ENCODE peak calls at places on chromosome 22, in ten cellular contexts. T, M, Q, I, B, P, G, Y, N and E are unnamed samples.

GRCh38 chr22:20378110-20378509 is 15.8 kb upstream of the ZNF74 start:
- DNase-seq in T (no peak), M (no peak), Q (no peak), I (no peak), B (no peak), P (no peak), G (no peak), Y (no peak), N (no peak), E (no peak)

GRCh38 chr22:42685941-42686666 is 34.6 kb downstream of the A4GALT start:
- DNase-seq in T (no peak), M (no peak), Q (no peak), I (no peak), B (peak; percentile 91), P (no peak), G (peak; percentile 81), Y (peak; percentile 11), N (no peak), E (no peak)

GRCh38 chr22:37174964-37175363 is 13.1 kb downstream of the C1QTNF6 start:
- DNase-seq in T (no peak), M (no peak), Q (no peak), I (no peak), B (no peak), P (no peak), G (no peak), Y (no peak), N (no peak), E (no peak)

GRCh38 chr22:35357883-35358621 is 22.8 kb upstream of the HMOX1 start:
- DNase-seq in T (no peak), M (no peak), Q (no peak), I (no peak), B (no peak), P (no peak), G (no peak), Y (peak; percentile 43), N (no peak), E (no peak)

GRCh38 chr22:47571616-47572015 is 809.2 kb downstream of the TBC1D22A start:
- DNase-seq in T (no peak), M (no peak), Q (no peak), I (no peak), B (peak; percentile 26), P (no peak), G (no peak), Y (no peak), N (no peak), E (no peak)

GRCh38 chr22:23066200-23067022 is 3.9 kb upstream of the GNAZ start:
- DNase-seq in T (no peak), M (no peak), Q (no peak), I (peak; percentile 21), B (peak; percentile 41), P (no peak), G (peak; percentile 2), Y (no peak), N (no peak), E (no peak)

GRCh38 chr22:42321908-42322561 is 51.6 kb upstream of the TCF20 start:
- DNase-seq in T (no peak), M (no peak), Q (no peak), I (no peak), B (no peak), P (no peak), G (no peak), Y (no peak), N (no peak), E (no peak)

GRCh38 chr22:49269371-49269770 is 558.3 kb downstream of the BRD1 start:
- DNase-seq in T (no peak), M (no peak), Q (no peak), I (no peak), B (no peak), P (no peak), G (no peak), Y (no peak), N (no peak), E (no peak)

GRCh38 chr22:32794449-32795213 is 6.9 kb upstream of the TIMP3 start:
- DNase-seq in T (no peak), M (no peak), Q (no peak), I (no peak), B (no peak), P (no peak), G (no peak), Y (no peak), N (no peak), E (no peak)

GRCh38 chr22:38462960-38463784 is 4.7 kb upstream of the KDELR3 start:
- DNase-seq in T (no peak), M (no peak), Q (no peak), I (no peak), B (peak; percentile 54), P (no peak), G (peak; percentile 75), Y (no peak), N (peak; percentile 60), E (peak; percentile 81)

GRCh38 chr22:19641254-19641982 is 72.9 kb upstream of the SEPTIN5 start:
- DNase-seq in T (no peak), M (no peak), Q (no peak), I (no peak), B (no peak), P (no peak), G (no peak), Y (peak; percentile 36), N (peak; percentile 59), E (peak; percentile 74)

GRCh38 chr22:48902001-48902869 is 925.4 kb downstream of the BRD1 start:
- DNase-seq in T (no peak), M (no peak), Q (no peak), I (no peak), B (no peak), P (no peak), G (no peak), Y (no peak), N (no peak), E (no peak)

GRCh38 chr22:39238561-39238960 is 6.2 kb downstream of the PDGFB start:
- DNase-seq in T (no peak), M (no peak), Q (no peak), I (no peak), B (no peak), P (no peak), G (no peak), Y (no peak), N (no peak), E (no peak)

GRCh38 chr22:37990862-37991261 is 6.5 kb upstream of the SOX10 start:
- DNase-seq in T (no peak), M (no peak), Q (no peak), I (no peak), B (no peak), P (no peak), G (no peak), Y (no peak), N (no peak), E (no peak)

GRCh38 chr22:23276656-23277582 is 96.6 kb downstream of the BCR start:
- DNase-seq in T (no peak), M (no peak), Q (no peak), I (no peak), B (no peak), P (no peak), G (no peak), Y (no peak), N (no peak), E (no peak)

GRCh38 chr22:39094717-39095389 is 2.2 kb upstream of the APOBEC3H start:
- DNase-seq in T (no peak), M (no peak), Q (no peak), I (no peak), B (peak; percentile 32), P (peak; percentile 56), G (no peak), Y (no peak), N (no peak), E (no peak)

GRCh38 chr22:45842141-45842831 is 134.7 kb downstream of the WNT7B start:
- DNase-seq in T (no peak), M (no peak), Q (no peak), I (no peak), B (no peak), P (no peak), G (no peak), Y (no peak), N (no peak), E (no peak)

GRCh38 chr22:26770624-26771023 is 113.2 kb downstream of the MIAT start:
- DNase-seq in T (no peak), M (no peak), Q (no peak), I (no peak), B (no peak), P (no peak), G (no peak), Y (no peak), N (no peak), E (no peak)

GRCh38 chr22:19753090-19753842 is 7.3 kb upstream of the TBX1 start:
- DNase-seq in T (no peak), M (no peak), Q (no peak), I (no peak), B (no peak), P (no peak), G (no peak), Y (no peak), N (no peak), E (no peak)

GRCh38 chr22:35314161-35314942 is 14.7 kb downstream of the TOM1 start:
- DNase-seq in T (no peak), M (no peak), Q (no peak), I (no peak), B (no peak), P (no peak), G (no peak), Y (no peak), N (no peak), E (no peak)

GRCh38 chr22:37010174-37010573 is 9.1 kb downstream of the TST start:
- DNase-seq in T (no peak), M (no peak), Q (no peak), I (no peak), B (no peak), P (no peak), G (no peak), Y (no peak), N (no peak), E (no peak)

GRCh38 chr22:44341431-44342346 is 28.9 kb upstream of the SHISAL1 start:
- DNase-seq in T (no peak), M (no peak), Q (no peak), I (no peak), B (no peak), P (no peak), G (no peak), Y (no peak), N (no peak), E (no peak)

GRCh38 chr22:22214819-22215329 is 29.7 kb upstream of the VPREB1 start:
- DNase-seq in T (no peak), M (no peak), Q (no peak), I (no peak), B (no peak), P (no peak), G (no peak), Y (no peak), N (no peak), E (no peak)

GRCh38 chr22:45171830-45172229 is 8.1 kb downstream of the NUP50 start:
- DNase-seq in T (no peak), M (no peak), Q (no peak), I (peak; percentile 8), B (no peak), P (no peak), G (no peak), Y (no peak), N (no peak), E (no peak)

GRCh38 chr22:38733329-38734202 is 22.2 kb downstream of the SUN2 start:
- DNase-seq in T (peak; percentile 55), M (peak; percentile 65), Q (no peak), I (peak; percentile 70), B (peak; percentile 94), P (peak; percentile 59), G (peak; percentile 64), Y (peak; percentile 60), N (peak; percentile 49), E (peak; percentile 69)

GRCh38 chr22:29205598-29206371 is at the start of gene EMID1:
- DNase-seq in T (peak; percentile 53), M (peak; percentile 36), Q (no peak), I (no peak), B (no peak), P (no peak), G (peak; percentile 48), Y (no peak), N (no peak), E (peak; percentile 75)

GRCh38 chr22:23579280-23579679 is 810 bp downstream of the IGLL1 start:
- DNase-seq in T (no peak), M (no peak), Q (no peak), I (no peak), B (no peak), P (no peak), G (no peak), Y (no peak), N (no peak), E (no peak)

GRCh38 chr22:20031732-20032406 is 11.0 kb downstream of the TANGO2 start:
- DNase-seq in T (peak; percentile 35), M (no peak), Q (no peak), I (peak; percentile 78), B (no peak), P (peak; percentile 74), G (no peak), Y (no peak), N (no peak), E (no peak)